ENCODE peak calls at places on chromosome 2, in ten cellular contexts. Y is HT-29; U is choroid plexus epithelial cell; P is amniotic stem cell; N is coronary artery; Z is cardiac fibroblast; V is naive thymus-derived CD4-positive, alpha-beta T cell; R is substantia nigra; T is KBM-7; X is AG08395. I is an unnamed sample.

GRCh38 chr2:176122266-176122632 is 270 bp upstream of the HOXD9 start:
- DNase-seq in X (peak), Z (no peak), T (no peak), V (no peak), R (no peak), N (no peak), Y (no peak), P (no peak), U (no peak), I (no peak)

GRCh38 chr2:19847486-19847885 is 54.3 kb downstream of the TTC32 start:
- DNase-seq in V (no peak), U (no peak), X (no peak), R (no peak), Z (no peak), Y (no peak), N (peak), P (no peak), T (no peak), I (no peak)

GRCh38 chr2:226159875-226160479 is 639.6 kb downstream of the IRS1 start:
- DNase-seq in R (no peak), Z (no peak), X (no peak), Y (peak), T (no peak), U (no peak), N (no peak), P (no peak), V (no peak), I (no peak)

GRCh38 chr2:25894135-25894830 is 16.0 kb upstream of the ASXL2 start:
- DNase-seq in U (peak), Z (peak), V (no peak), P (no peak), Y (peak), N (no peak), X (peak), T (no peak), R (peak), I (no peak)

GRCh38 chr2:241223211-241224067 is 35.0 kb downstream of the ANO7 start:
- DNase-seq in P (no peak), T (no peak), N (no peak), Z (peak), R (no peak), U (no peak), X (no peak), Y (no peak), V (no peak), I (no peak)

GRCh38 chr2:27095745-27096651 is 9.4 kb downstream of the KHK start:
- DNase-seq in N (no peak), P (no peak), T (peak), V (no peak), R (peak), X (peak), U (peak), Z (peak), Y (peak), I (no peak)

GRCh38 chr2:20447437-20448245 is 767 bp downstream of the RHOB start:
- DNase-seq in V (no peak), R (peak), P (no peak), X (no peak), N (peak), Z (peak), T (no peak), Y (peak), U (peak), I (peak)

GRCh38 chr2:241132549-241133435 is 16.5 kb downstream of the PASK start:
- DNase-seq in U (no peak), P (no peak), Z (no peak), R (no peak), T (no peak), N (no peak), Y (no peak), X (no peak), V (no peak), I (no peak)

GRCh38 chr2:60295591-60295962 is 257.9 kb downstream of the BCL11A start:
- DNase-seq in Y (peak), U (no peak), X (no peak), R (peak), T (no peak), V (no peak), Z (no peak), P (no peak), N (no peak), I (no peak)

GRCh38 chr2:164060031-164060430 is 324.2 kb upstream of the FIGN start:
- DNase-seq in P (no peak), Y (no peak), Z (no peak), R (no peak), N (no peak), V (no peak), T (no peak), U (no peak), X (no peak), I (no peak)

GRCh38 chr2:63537306-63537705 is 51.0 kb downstream of the WDPCP start:
- DNase-seq in Z (peak), P (no peak), V (no peak), N (no peak), T (no peak), U (peak), X (no peak), R (no peak), Y (no peak), I (no peak)

GRCh38 chr2:20680744-20681143 is 13.8 kb downstream of the GDF7 start:
- DNase-seq in Z (no peak), V (no peak), P (no peak), R (no peak), N (no peak), U (no peak), T (no peak), Y (no peak), X (no peak), I (no peak)

GRCh38 chr2:34365512-34365911 is 766.4 kb upstream of the FAM98A start:
- DNase-seq in R (no peak), P (no peak), X (no peak), N (no peak), T (no peak), Z (no peak), V (no peak), Y (no peak), U (no peak), I (no peak)

GRCh38 chr2:204453730-204454167 is 91.5 kb upstream of the PARD3B start:
- DNase-seq in R (no peak), P (no peak), Z (peak), V (no peak), Y (peak), N (no peak), T (no peak), U (peak), X (peak), I (no peak)

GRCh38 chr2:38620282-38620977 is 17.7 kb upstream of the HNRNPLL start:
- DNase-seq in R (no peak), Y (peak), X (no peak), P (no peak), N (no peak), T (no peak), V (no peak), Z (peak), U (peak), I (no peak)

GRCh38 chr2:62099050-62099449 is 96.9 kb upstream of the B3GNT2 start:
- DNase-seq in Z (no peak), V (no peak), X (no peak), T (peak), U (no peak), R (no peak), N (no peak), Y (no peak), P (no peak), I (no peak)

GRCh38 chr2:47776621-47777020 is 6.3 kb upstream of the MSH6 start:
- DNase-seq in N (no peak), X (no peak), V (no peak), P (no peak), T (no peak), Z (no peak), R (no peak), U (no peak), Y (no peak), I (no peak)

GRCh38 chr2:143787674-143788073 is 658.5 kb downstream of the ARHGAP15 start:
- DNase-seq in Y (no peak), R (no peak), P (no peak), T (no peak), V (no peak), X (no peak), Z (no peak), U (no peak), N (no peak), I (no peak)

GRCh38 chr2:161946489-161947107 is 127.4 kb downstream of the DPP4 start:
- DNase-seq in T (peak), X (peak), Z (peak), U (peak), R (no peak), V (no peak), P (peak), Y (peak), N (no peak), I (peak)

GRCh38 chr2:190088917-190089316 is 26.4 kb upstream of the MSTN start:
- DNase-seq in U (peak), Z (peak), X (peak), R (peak), Y (peak), T (peak), V (no peak), P (peak), N (no peak), I (peak)